ENCODE peak calls at places on chromosomes 5 and 9, in five cellular contexts. E is colonic mucosa, N is neural crest cell, Q is HepG2, D is A673. C is an unnamed sample.

GRCh38 chr5:156640751-156641241 is 209.3 kb upstream of the PPP1R2B start:
- DNase-seq in E (no peak), N (no peak), Q (no peak), D (no peak), C (no peak)

GRCh38 chr5:1312993-1313833 is 18.3 kb upstream of the TERT start:
- DNase-seq in E (no peak), N (no peak), Q (no peak), D (no peak), C (no peak)

GRCh38 chr9:87795178-87795577 is 69.3 kb downstream of the CTSL start:
- DNase-seq in E (no peak), N (no peak), Q (no peak), D (no peak), C (no peak)

GRCh38 chr9:3124006-3124405 is 280.1 kb upstream of the PUM3 start:
- DNase-seq in E (no peak), N (no peak), Q (no peak), D (no peak), C (no peak)

GRCh38 chr5:31935702-31936347 is 238.3 kb downstream of the GOLPH3 start:
- DNase-seq in E (no peak), N (no peak), Q (no peak), D (peak; percentile 66), C (peak; percentile 69)

GRCh38 chr9:109027176-109027575 is 13.9 kb upstream of the CTNNAL1 start:
- DNase-seq in E (no peak), N (no peak), Q (no peak), D (no peak), C (no peak)

GRCh38 chr5:65475336-65475735 is 6.4 kb downstream of the ADAMTS6 start:
- DNase-seq in E (no peak), N (no peak), Q (no peak), D (no peak), C (no peak)

GRCh38 chr5:52799358-52799982 is 11.8 kb downstream of the ITGA1 start:
- DNase-seq in E (peak; percentile 59), N (no peak), Q (peak; percentile 72), D (peak; percentile 42), C (no peak)

GRCh38 chr9:447230-448025 is 232.8 kb downstream of the DOCK8 start:
- DNase-seq in E (peak; percentile 34), N (no peak), Q (no peak), D (no peak), C (no peak)

GRCh38 chr9:87840126-87840525 is 42.6 kb upstream of the SPATA31E1 start:
- DNase-seq in E (no peak), N (no peak), Q (no peak), D (no peak), C (no peak)

GRCh38 chr9:135402739-135403695 is 76.6 kb upstream of the PPP1R26 start:
- DNase-seq in E (no peak), N (no peak), Q (no peak), D (no peak), C (no peak)

GRCh38 chr5:133854554-133854953 is 113.9 kb downstream of the C5orf15 start:
- DNase-seq in E (no peak), N (no peak), Q (no peak), D (no peak), C (no peak)

GRCh38 chr5:1799110-1799601 is 481 bp downstream of the MRPL36 start:
- DNase-seq in E (peak; percentile 36), N (no peak), Q (peak; percentile 77), D (no peak), C (no peak)

GRCh38 chr5:11069041-11069440 is 308.0 kb upstream of the DAP start:
- DNase-seq in E (no peak), N (no peak), Q (no peak), D (peak; percentile 7), C (no peak)

GRCh38 chr9:27162045-27162444 is 53.0 kb downstream of the TEK start:
- DNase-seq in E (no peak), N (no peak), Q (no peak), D (no peak), C (peak; percentile 82)

GRCh38 chr5:35881758-35882157 is 25.1 kb downstream of the IL7R start:
- DNase-seq in E (no peak), N (no peak), Q (no peak), D (no peak), C (no peak)

GRCh38 chr9:93028448-93029006 is 30.0 kb upstream of the SUSD3 start:
- DNase-seq in E (no peak), N (no peak), Q (no peak), D (peak; percentile 73), C (no peak)

GRCh38 chr5:60365001-60365400 is 335.0 kb downstream of the DEPDC1B start:
- DNase-seq in E (no peak), N (no peak), Q (no peak), D (no peak), C (no peak)

GRCh38 chr5:58149345-58149744 is 310.5 kb downstream of the PLK2 start:
- DNase-seq in E (no peak), N (no peak), Q (no peak), D (no peak), C (no peak)

GRCh38 chr5:172528440-172528839 is 74.1 kb upstream of the SH3PXD2B start:
- DNase-seq in E (peak; percentile 13), N (no peak), Q (no peak), D (no peak), C (no peak)

GRCh38 chr5:122751293-122751753 is 23.6 kb upstream of the SNX2 start:
- DNase-seq in E (no peak), N (no peak), Q (no peak), D (no peak), C (no peak)

GRCh38 chr5:78972654-78973428 is 12.3 kb downstream of the ARSB start:
- DNase-seq in E (peak; percentile 68), N (no peak), Q (no peak), D (peak; percentile 33), C (peak; percentile 89)

GRCh38 chr5:135544666-135545045 is 8.9 kb upstream of the NEUROG1 start:
- DNase-seq in E (no peak), N (no peak), Q (no peak), D (no peak), C (no peak)

GRCh38 chr9:3490957-3491356 is 34.8 kb downstream of the RFX3 start:
- DNase-seq in E (no peak), N (no peak), Q (no peak), D (no peak), C (peak; percentile 83)

GRCh38 chr5:119327018-119327417 is 28.8 kb upstream of the TNFAIP8 start:
- DNase-seq in E (no peak), N (no peak), Q (no peak), D (no peak), C (no peak)

GRCh38 chr9:69898714-69899209 is 78.1 kb downstream of the CFAP95 start:
- DNase-seq in E (no peak), N (no peak), Q (peak; percentile 64), D (peak; percentile 82), C (no peak)

GRCh38 chr9:95980262-95981125 is 105.0 kb downstream of the ERCC6L2 start:
- DNase-seq in E (no peak), N (no peak), Q (no peak), D (peak; percentile 41), C (peak; percentile 44)

GRCh38 chr5:138606378-138606777 is 31.2 kb upstream of the HSPA9 start:
- DNase-seq in E (no peak), N (peak; percentile 32), Q (no peak), D (no peak), C (no peak)

GRCh38 chr5:130034872-130035271 is 130.6 kb downstream of the CHSY3 start:
- DNase-seq in E (no peak), N (no peak), Q (no peak), D (no peak), C (no peak)

GRCh38 chr9:107447834-107448233 is 41.7 kb downstream of the KLF4 start:
- DNase-seq in E (no peak), N (no peak), Q (no peak), D (no peak), C (no peak)

GRCh38 chr9:114017741-114018715 is 60.1 kb downstream of the AMBP start:
- DNase-seq in E (peak; percentile 12), N (no peak), Q (no peak), D (no peak), C (no peak)

GRCh38 chr5:179542170-179542569 is 8.2 kb upstream of the RUFY1 start:
- DNase-seq in E (no peak), N (no peak), Q (no peak), D (no peak), C (no peak)

GRCh38 chr9:110173322-110173642 is 34.7 kb downstream of the C9orf152 start:
- DNase-seq in E (no peak), N (no peak), Q (no peak), D (no peak), C (no peak)

GRCh38 chr5:159451197-159452052 is 121.1 kb upstream of the IL12B start:
- DNase-seq in E (no peak), N (no peak), Q (no peak), D (no peak), C (no peak)

GRCh38 chr5:87437724-87438123 is 25.0 kb upstream of the CCNH start:
- DNase-seq in E (no peak), N (no peak), Q (no peak), D (no peak), C (no peak)

GRCh38 chr9:69433426-69433825 is 108.4 kb downstream of the ENTREP1 start:
- DNase-seq in E (no peak), N (no peak), Q (no peak), D (no peak), C (no peak)

GRCh38 chr5:83306572-83307241 is 164.8 kb upstream of the VCAN start:
- DNase-seq in E (no peak), N (no peak), Q (no peak), D (no peak), C (no peak)

DNA sequence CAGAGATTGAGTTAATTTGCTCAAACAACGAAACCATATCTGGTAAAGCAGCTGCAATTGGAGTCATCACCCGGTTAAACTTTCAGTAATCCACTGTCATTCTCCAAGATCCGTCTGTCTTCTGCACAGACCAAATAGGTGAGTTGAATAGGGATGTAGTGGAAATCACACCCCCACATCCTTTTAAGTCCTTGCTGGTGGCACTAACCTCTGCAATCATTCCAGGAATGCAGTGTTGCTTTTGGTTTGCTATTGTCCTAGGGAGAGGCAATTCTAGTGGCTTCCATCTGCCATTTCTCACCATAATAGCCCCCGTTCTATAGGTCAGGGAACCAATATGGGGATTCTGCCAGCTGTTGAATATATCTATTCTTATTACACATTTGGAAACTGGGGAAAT is 14.6 kb upstream of the BTF3 start:
- DNase-seq in E (no peak), N (no peak), Q (no peak), D (no peak), C (no peak)
- TF ChIP-seq CTCF in E (no peak), N (no peak), Q (no peak), D (no peak), C (no peak)

DNA sequence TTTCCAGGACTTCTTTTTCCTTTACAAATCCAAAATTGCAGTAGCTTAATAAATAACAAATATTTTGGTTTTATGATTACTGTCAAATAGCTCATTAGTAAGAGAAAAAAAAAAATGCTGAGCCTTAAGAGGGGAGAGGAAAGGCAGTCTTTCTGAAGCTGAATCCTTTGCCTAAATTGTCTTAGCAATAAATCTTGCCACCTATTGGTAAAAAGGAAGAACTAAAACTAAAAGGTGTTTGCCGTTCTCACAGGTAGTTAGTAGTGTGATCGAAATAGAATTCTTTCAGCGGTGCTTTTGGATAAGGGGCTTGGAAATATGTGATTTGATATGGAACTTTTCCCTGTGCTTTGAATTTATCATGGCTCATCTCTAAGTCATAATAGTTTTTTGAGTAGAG is 31.2 kb downstream of the PIK3R1 start:
- DNase-seq in E (no peak), N (no peak), Q (no peak), D (no peak), C (no peak)
- TF ChIP-seq CTCF in E (no peak), N (peak; percentile 49), Q (peak; percentile 29), D (peak; percentile 36), C (peak; percentile 22)

GRCh38 chr9:84238652-84239051 is 101.9 kb downstream of the SLC28A3 start:
- DNase-seq in E (no peak), N (no peak), Q (peak; percentile 7), D (no peak), C (no peak)
- TF ChIP-seq CTCF in E (no peak), N (peak; percentile 37), Q (peak; percentile 14), D (peak; percentile 36), C (peak; percentile 40)

GRCh38 chr9:137656416-137656815 is 37.6 kb downstream of the EHMT1 start:
- DNase-seq in E (no peak), N (no peak), Q (no peak), D (no peak), C (no peak)
- TF ChIP-seq CTCF in E (no peak), N (no peak), Q (no peak), D (no peak), C (no peak)